ENCODE peak calls at places on chromosomes 6 and 20, in eight cellular contexts. D is activated T-helper 1 cell treated with Interleukin-2 at 50 U/mL for 16 hours; P is fibroblast of gingiva; E is HTR-8/SVneo; W is NCI-H1105; G is CD4-positive, alpha-beta memory T cell; S is substantia nigra; Y is PC-3. Q is an unnamed sample.

GRCh38 chr6:105974981-105975380 is 111.2 kb upstream of the PRDM1 start:
- DNase-seq in D (no peak), P (no peak), E (no peak), W (no peak), G (no peak), S (no peak), Y (no peak), Q (no peak)

GRCh38 chr6:64046746-64047208 is 411.2 kb downstream of the PHF3 start:
- DNase-seq in D (no peak), P (no peak), E (no peak), W (no peak), G (no peak), S (no peak), Y (no peak), Q (no peak)

GRCh38 chr6:170416303-170416702 is 109.7 kb downstream of the FAM120B start:
- DNase-seq in D (no peak), P (no peak), E (no peak), W (no peak), G (no peak), S (no peak), Y (no peak), Q (no peak)

GRCh38 chr20:14959506-14960493 is 622.4 kb upstream of the FLRT3 start:
- DNase-seq in D (no peak), P (no peak), E (no peak), W (no peak), G (no peak), S (no peak), Y (peak; percentile 32), Q (no peak)

GRCh38 chr6:2853766-2854393 is 12.2 kb upstream of the SERPINB1 start:
- DNase-seq in D (peak; percentile 46), P (peak; percentile 81), E (peak; percentile 79), W (no peak), G (peak; percentile 40), S (no peak), Y (peak; percentile 95), Q (no peak)

GRCh38 chr6:125868252-125868651 is 77.5 kb downstream of the NCOA7 start:
- DNase-seq in D (no peak), P (peak; percentile 59), E (no peak), W (no peak), G (no peak), S (no peak), Y (peak; percentile 11), Q (no peak)

GRCh38 chr20:43584448-43585138 is 6.1 kb upstream of the IFT52 start:
- DNase-seq in D (no peak), P (peak; percentile 67), E (peak; percentile 91), W (no peak), G (no peak), S (no peak), Y (no peak), Q (no peak)

GRCh38 chr6:90456001-90456400 is 130.9 kb downstream of the MAP3K7 start:
- DNase-seq in D (no peak), P (no peak), E (no peak), W (no peak), G (no peak), S (no peak), Y (no peak), Q (no peak)

GRCh38 chr6:167906899-167907298 is 80.2 kb downstream of the AFDN start:
- DNase-seq in D (no peak), P (peak; percentile 14), E (no peak), W (no peak), G (no peak), S (peak; percentile 36), Y (no peak), Q (peak; percentile 82)

GRCh38 chr6:151731313-151731712 is 76.2 kb upstream of the ESR1 start:
- DNase-seq in D (no peak), P (no peak), E (no peak), W (no peak), G (no peak), S (no peak), Y (no peak), Q (no peak)

GRCh38 chr20:53938739-53939138 is 131.7 kb downstream of the BCAS1 start:
- DNase-seq in D (no peak), P (no peak), E (no peak), W (no peak), G (no peak), S (no peak), Y (peak; percentile 67), Q (no peak)

GRCh38 chr6:118903691-118904090 is 9.7 kb downstream of the ASF1A start:
- DNase-seq in D (no peak), P (no peak), E (no peak), W (no peak), G (no peak), S (no peak), Y (no peak), Q (no peak)

GRCh38 chr6:20688710-20689500 is 154.6 kb downstream of the CDKAL1 start:
- DNase-seq in D (no peak), P (peak; percentile 21), E (no peak), W (peak; percentile 70), G (no peak), S (no peak), Y (peak; percentile 39), Q (no peak)

GRCh38 chr6:111559193-111560097 is 46.2 kb downstream of the TRAF3IP2 start:
- DNase-seq in D (no peak), P (peak; percentile 95), E (no peak), W (no peak), G (no peak), S (no peak), Y (no peak), Q (no peak)

GRCh38 chr6:16400248-16400760 is 161.9 kb downstream of the GMPR start:
- DNase-seq in D (no peak), P (no peak), E (no peak), W (no peak), G (no peak), S (no peak), Y (no peak), Q (no peak)

GRCh38 chr20:62067547-62068260 is 2.0 kb upstream of the TAF4 start:
- DNase-seq in D (no peak), P (no peak), E (no peak), W (no peak), G (no peak), S (no peak), Y (no peak), Q (no peak)

GRCh38 chr6:95228636-95229035 is 348.7 kb upstream of the MANEA start:
- DNase-seq in D (no peak), P (no peak), E (no peak), W (no peak), G (no peak), S (no peak), Y (no peak), Q (no peak)

GRCh38 chr20:56690531-56691175 is 61.5 kb downstream of the TFAP2C start:
- DNase-seq in D (no peak), P (no peak), E (no peak), W (no peak), G (no peak), S (no peak), Y (peak; percentile 53), Q (no peak)

GRCh38 chr6:69138173-69138572 is 503.1 kb downstream of the ADGRB3 start:
- DNase-seq in D (no peak), P (no peak), E (no peak), W (no peak), G (no peak), S (no peak), Y (no peak), Q (peak; percentile 23)

GRCh38 chr6:68559716-68560115 is 75.4 kb upstream of the ADGRB3 start:
- DNase-seq in D (no peak), P (no peak), E (no peak), W (peak; percentile 81), G (no peak), S (peak; percentile 4), Y (peak; percentile 64), Q (peak; percentile 69)

GRCh38 chr6:105803439-105803838 is 282.7 kb upstream of the PRDM1 start:
- DNase-seq in D (no peak), P (peak; percentile 52), E (no peak), W (no peak), G (no peak), S (no peak), Y (no peak), Q (no peak)

GRCh38 chr6:148069256-148069655 is 273.4 kb upstream of the SASH1 start:
- DNase-seq in D (no peak), P (no peak), E (no peak), W (no peak), G (no peak), S (no peak), Y (no peak), Q (no peak)

GRCh38 chr6:159929819-159930218 is 39.0 kb downstream of the MAS1 start:
- DNase-seq in D (peak; percentile 30), P (no peak), E (no peak), W (peak; percentile 87), G (peak; percentile 73), S (no peak), Y (no peak), Q (no peak)

GRCh38 chr20:48802216-48802615 is 25.6 kb downstream of the PREX1 start:
- DNase-seq in D (no peak), P (no peak), E (no peak), W (no peak), G (no peak), S (no peak), Y (no peak), Q (no peak)

GRCh38 chr6:11645016-11645415 is 107.5 kb downstream of the TMEM170B start:
- DNase-seq in D (no peak), P (peak; percentile 6), E (no peak), W (no peak), G (no peak), S (no peak), Y (no peak), Q (no peak)

Q was measured in G401.